ENCODE peak calls at places on chromosomes 13 and 19, in nine cellular contexts. S is kidney, K is cardiac muscle cell, L is uterus, H is mammary epithelial cell, E is choroid plexus epithelial cell, X is right atrium auricular region, G is stomach, O is IMR-90. T is an unnamed sample.

GRCh38 chr19:54137913-54138776 is 583 bp downstream of the CNOT3 start:
- DNase-seq in S (peak), E (no peak), O (no peak), K (peak), X (no peak), G (no peak), H (no peak), L (no peak), T (no peak)

GRCh38 chr13:68509734-68510621 is 1279.8 kb upstream of the PCDH9 start:
- DNase-seq in G (no peak), E (no peak), S (no peak), X (no peak), H (no peak), L (no peak), O (no peak), K (no peak), T (peak)

GRCh38 chr19:49106648-49107135 is 7.5 kb upstream of the LIN7B start:
- DNase-seq in O (peak), H (peak), S (no peak), E (peak), K (peak), X (no peak), L (no peak), G (peak), T (peak)

GRCh38 chr13:73849292-73849691 is 284.9 kb downstream of the KLF12 start:
- DNase-seq in S (no peak), G (no peak), L (no peak), E (peak), O (peak), K (no peak), X (no peak), H (no peak), T (peak)

GRCh38 chr13:76533251-76533650 is 353.0 kb downstream of the KCTD12 start:
- DNase-seq in H (no peak), X (no peak), G (no peak), O (peak), L (no peak), E (peak), S (no peak), K (no peak), T (peak)

GRCh38 chr13:113774177-113775107 is 15.4 kb downstream of the TMEM255B start:
- DNase-seq in S (no peak), E (no peak), L (no peak), O (peak), G (peak), X (no peak), H (peak), K (no peak), T (peak)

GRCh38 chr19:19053508-19054314 is 10.1 kb upstream of the SLC25A42 start:
- DNase-seq in X (no peak), O (peak), S (no peak), K (peak), G (peak), E (peak), L (peak), H (no peak), T (peak)

GRCh38 chr13:21730186-21730880 is 59.5 kb downstream of the FGF9 start:
- DNase-seq in O (no peak), L (no peak), G (no peak), E (no peak), X (no peak), S (no peak), K (no peak), H (no peak), T (no peak)

GRCh38 chr13:30027569-30028455 is 177.4 kb upstream of the UBL3 start:
- DNase-seq in G (no peak), O (peak), K (no peak), X (no peak), H (no peak), L (no peak), E (peak), S (no peak), T (no peak)

GRCh38 chr19:1035998-1036621 is 3.8 kb upstream of the ABCA7 start:
- DNase-seq in G (no peak), K (no peak), X (no peak), S (peak), H (no peak), E (no peak), L (no peak), O (no peak), T (no peak)

GRCh38 chr13:95793018-95793555 is 116.1 kb downstream of the DNAJC3 start:
- DNase-seq in G (no peak), K (no peak), E (no peak), L (no peak), S (no peak), X (no peak), O (no peak), H (peak), T (peak)

GRCh38 chr13:99366075-99366987 is 59.1 kb upstream of the GPR183 start:
- DNase-seq in E (no peak), G (no peak), O (no peak), S (peak), H (no peak), L (no peak), X (no peak), K (no peak), T (no peak)

GRCh38 chr19:14113762-14114414 is 3.7 kb downstream of the PRKACA start:
- DNase-seq in K (no peak), X (no peak), O (no peak), L (no peak), E (no peak), S (no peak), G (no peak), H (no peak), T (no peak)

GRCh38 chr13:39910833-39911232 is 255.4 kb downstream of the COG6 start:
- DNase-seq in K (no peak), X (peak), H (peak), G (no peak), E (peak), S (no peak), L (no peak), O (no peak), T (no peak)

GRCh38 chr19:46951236-46951986 is 68.2 kb upstream of the NPAS1 start:
- DNase-seq in S (no peak), E (no peak), G (no peak), O (peak), X (no peak), H (peak), K (no peak), L (no peak), T (peak)

GRCh38 chr19:34428549-34429285 is 536 bp downstream of the UBA2 start:
- DNase-seq in H (peak), E (peak), G (peak), K (peak), X (no peak), O (peak), S (no peak), L (no peak), T (peak)

DNA sequence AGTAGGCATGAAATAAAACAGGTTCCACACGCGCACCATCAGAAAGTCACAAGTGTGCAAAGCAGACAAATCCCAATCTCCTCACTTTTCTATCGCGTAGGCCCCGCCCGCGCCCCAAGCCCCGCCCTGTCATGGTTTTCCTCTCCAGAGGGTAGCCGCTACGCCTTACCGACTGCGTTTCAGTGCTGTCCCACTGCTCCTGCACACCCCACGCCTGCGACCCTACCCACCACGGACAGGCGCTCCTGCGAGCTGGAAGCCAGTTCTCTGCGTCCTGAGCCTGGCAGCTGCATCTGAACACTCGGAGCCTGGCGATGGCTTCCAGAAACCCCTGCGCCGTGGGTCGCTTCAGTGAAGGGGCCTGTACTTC is 379 bp upstream of the ZNF470 start:
- DNase-seq in E (peak), G (peak), H (no peak), X (peak), K (no peak), O (no peak), L (peak), S (peak), T (peak)
- H3K4me3 ChIP-seq in E (peak), G (peak), H (peak), X (peak), K (peak), O (peak), L (peak), S (peak), T (peak)

GRCh38 chr13:110716235-110716505 is 2.7 kb downstream of the ING1 start:
- DNase-seq in E (peak), O (no peak), L (peak), S (no peak), G (peak), K (peak), X (peak), H (peak), T (peak)

GRCh38 chr13:110713981-110714797 is 689 bp downstream of the ING1 start:
- DNase-seq in H (peak), S (peak), K (peak), L (peak), O (peak), X (peak), E (peak), G (peak), T (peak)

GRCh38 chr13:110713642-110713952 is at the start of gene ING1:
- DNase-seq in K (no peak), L (no peak), H (no peak), E (no peak), S (no peak), G (no peak), X (no peak), O (no peak), T (no peak)

GRCh38 chr13:110714798-110715394 is 1.4 kb downstream of the ING1 start:
- DNase-seq in O (peak), X (peak), G (peak), S (peak), H (no peak), E (peak), K (peak), L (peak), T (peak)

GRCh38 chr13:110715395-110716234 is 2.1 kb downstream of the ING1 start:
- DNase-seq in O (peak), S (peak), K (peak), X (peak), E (peak), L (peak), H (peak), G (peak), T (peak)
- TF ChIP-seq CTCF in O (no peak), S (no peak), K (peak), X (peak), E (peak), L (peak), H (peak), G (no peak), T (peak)

GRCh38 chr13:48251616-48252081 is 18.6 kb downstream of the ITM2B start:
- DNase-seq in X (no peak), H (no peak), S (no peak), O (peak), E (no peak), L (no peak), K (no peak), G (no peak), T (no peak)
- H3K4me3 ChIP-seq in X (no peak), H (no peak), S (no peak), O (no peak), E (no peak), L (no peak), K (no peak), G (no peak), T (no peak)

GRCh38 chr19:40502081-40502480 is 35.3 kb downstream of the SPTBN4 start:
- DNase-seq in L (no peak), X (no peak), O (no peak), K (no peak), E (no peak), G (no peak), S (no peak), H (no peak), T (no peak)

GRCh38 chr19:40501599-40501998 is 34.8 kb downstream of the SPTBN4 start:
- DNase-seq in H (no peak), X (no peak), G (no peak), L (no peak), O (no peak), K (no peak), S (no peak), E (no peak), T (no peak)

GRCh38 chr19:40499320-40499719 is 32.5 kb downstream of the SPTBN4 start:
- DNase-seq in S (no peak), O (no peak), X (no peak), G (no peak), H (no peak), E (no peak), K (no peak), L (no peak), T (no peak)

GRCh38 chr19:40503300-40503699 is 36.5 kb downstream of the SPTBN4 start:
- DNase-seq in H (no peak), G (no peak), S (no peak), X (no peak), O (no peak), E (no peak), L (no peak), K (no peak), T (no peak)

GRCh38 chr19:40502647-40503046 is 35.8 kb downstream of the SPTBN4 start:
- DNase-seq in K (no peak), L (no peak), X (no peak), S (no peak), G (peak), E (peak), H (no peak), O (no peak), T (peak)
- TF ChIP-seq CTCF in K (no peak), L (no peak), X (no peak), S (no peak), G (no peak), E (peak), H (no peak), O (no peak), T (peak)

GRCh38 chr13:28248080-28248479 is 109.7 kb downstream of the PAN3 start:
- DNase-seq in G (no peak), X (no peak), H (no peak), L (no peak), E (no peak), S (no peak), K (no peak), O (no peak), T (no peak)
- H3K4me3 ChIP-seq in G (no peak), X (no peak), H (no peak), L (no peak), E (no peak), S (no peak), K (no peak), O (no peak), T (no peak)

DNA sequence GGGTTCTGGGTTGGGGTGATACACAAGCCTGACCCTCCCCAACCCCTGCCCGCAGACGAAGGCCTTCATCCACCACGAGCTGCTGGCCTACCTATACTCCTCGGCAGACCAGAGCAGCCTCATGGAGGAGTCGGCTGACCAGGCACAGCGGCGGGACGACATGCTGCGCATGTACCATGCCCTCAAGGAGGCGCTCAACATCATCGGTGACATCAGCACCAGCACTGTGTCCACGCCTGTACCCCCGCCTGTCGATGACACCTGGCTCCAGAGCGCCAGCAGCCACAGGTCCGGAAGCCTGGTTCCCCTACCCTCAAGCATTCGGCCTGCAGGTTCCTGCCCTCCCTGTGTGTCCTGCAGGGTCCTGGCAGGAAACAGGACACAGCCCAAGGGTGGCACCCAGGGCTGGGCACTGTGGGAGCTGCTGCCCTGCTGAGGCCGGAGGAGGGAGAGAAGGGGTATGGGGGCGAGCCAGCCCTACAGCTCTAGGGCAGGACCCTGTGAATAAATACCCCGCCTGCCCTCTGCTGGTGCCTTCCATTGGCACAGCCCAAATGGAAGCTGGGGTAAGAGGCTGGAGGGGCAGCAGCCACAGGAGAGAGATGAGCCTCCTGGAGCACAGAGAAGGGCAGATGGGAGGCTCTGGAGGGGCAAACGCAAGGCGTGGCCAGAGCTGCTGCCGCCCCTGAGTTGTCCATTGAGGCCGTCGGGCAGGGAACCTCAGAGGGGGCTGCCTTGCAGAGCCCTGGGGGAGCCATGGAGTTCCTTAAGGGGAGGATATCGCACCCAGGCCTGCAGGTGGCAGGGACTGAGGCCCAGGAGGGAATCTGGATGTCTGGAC is 6.8 kb downstream of the TMED1 start:
- DNase-seq in H (no peak), X (no peak), E (no peak), O (no peak), L (no peak), K (no peak), S (peak), G (no peak), T (no peak)
- TF ChIP-seq CTCF in H (no peak), X (no peak), E (peak), O (no peak), L (no peak), K (no peak), S (no peak), G (no peak), T (no peak)

DNA sequence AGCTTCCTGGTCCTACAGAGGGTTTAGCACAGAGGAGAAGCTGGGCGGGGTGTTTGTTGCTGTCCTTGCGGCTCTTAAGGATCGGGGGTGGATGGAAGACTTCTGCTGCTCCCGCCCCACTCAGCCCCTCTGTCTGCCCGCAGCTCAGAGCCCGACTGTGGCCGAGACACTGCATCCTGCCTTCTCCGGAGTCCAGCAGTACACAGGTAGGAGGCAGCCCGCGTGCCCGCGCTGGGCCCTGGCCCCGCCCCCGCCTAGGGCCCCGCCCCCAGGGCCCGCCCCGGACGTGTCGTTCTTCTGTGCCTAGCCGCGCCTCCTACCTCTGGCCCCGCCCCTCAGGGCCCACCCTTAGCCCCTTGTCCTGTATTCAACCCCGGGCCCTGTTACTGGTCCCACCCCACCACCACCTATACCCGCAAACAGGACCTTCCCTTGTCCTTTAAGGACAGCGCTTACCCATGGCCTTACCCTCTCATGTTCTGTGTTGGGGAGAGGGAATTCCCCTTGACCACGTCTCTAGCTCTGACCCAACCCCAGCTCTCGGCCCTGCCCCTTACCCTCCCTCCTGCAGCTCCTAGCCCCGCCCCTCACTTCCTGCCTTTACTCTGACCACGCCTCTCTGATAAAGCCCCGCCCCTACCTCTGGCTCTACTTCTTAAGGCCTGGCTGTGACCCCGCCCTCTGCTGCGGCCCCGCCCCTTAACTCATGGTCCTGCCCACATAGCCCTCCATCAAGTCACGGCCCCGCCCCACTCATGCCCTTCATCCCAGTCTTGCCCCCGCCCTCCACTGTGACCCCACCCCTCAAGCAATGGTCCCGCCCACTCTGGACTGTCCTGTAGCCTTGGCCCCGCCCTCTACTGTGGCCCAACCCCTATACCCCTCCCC is 60.5 kb downstream of the CELF5 start:
- DNase-seq in S (peak), O (peak), L (peak), H (peak), X (peak), E (peak), K (peak), G (peak), T (peak)
- H3K4me3 ChIP-seq in S (no peak), O (peak), L (no peak), H (no peak), X (peak), E (no peak), K (peak), G (peak), T (peak)

GRCh38 chr13:60165391-60166099 is 1.8 kb upstream of the DIAPH3 start:
- DNase-seq in K (no peak), G (no peak), E (no peak), O (peak), L (no peak), S (no peak), H (no peak), X (no peak), T (peak)

GRCh38 chr13:60167121-60167520 is 3.4 kb upstream of the DIAPH3 start:
- DNase-seq in L (no peak), K (no peak), H (no peak), X (no peak), O (no peak), G (no peak), S (no peak), E (no peak), T (no peak)

GRCh38 chr13:60162096-60162495 is 1.6 kb downstream of the DIAPH3 start:
- DNase-seq in G (no peak), L (no peak), K (no peak), O (peak), X (no peak), S (no peak), E (peak), H (peak), T (peak)

GRCh38 chr13:60164490-60164889 is 762 bp upstream of the DIAPH3 start:
- DNase-seq in K (no peak), X (no peak), G (no peak), S (no peak), H (no peak), E (peak), O (peak), L (no peak), T (peak)

GRCh38 chr13:60163525-60164471 is at the start of gene DIAPH3:
- DNase-seq in S (peak), H (peak), E (peak), K (peak), G (peak), X (peak), L (peak), O (peak), T (peak)
- TF ChIP-seq CTCF in S (peak), H (no peak), E (no peak), K (no peak), G (no peak), X (no peak), L (no peak), O (no peak), T (no peak)

T was measured in epithelial cell of esophagus.